ENCODE peak calls at places on chromosomes 2 and 18, in five cellular contexts. One of them, this sample, is unnamed.

GRCh38 chr2:17520761-17521160 is 2.5 kb upstream of the RAD51AP2 start:
- DNase-seq in BJ: no peak
- DNase-seq in A549: no peak
- DNase-seq in GM20000: no peak
- DNase-seq in GM13976: no peak
- DNase-seq in this sample: no peak

GRCh38 chr18:7414459-7414858 is 152.7 kb upstream of the PTPRM start:
- DNase-seq in BJ: no peak
- DNase-seq in A549: no peak
- DNase-seq in GM20000: no peak
- DNase-seq in GM13976: no peak
- DNase-seq in this sample: no peak

GRCh38 chr2:138829326-138829725 is 49.1 kb upstream of the NXPH2 start:
- DNase-seq in BJ: no peak
- DNase-seq in A549: peak; percentile 28
- DNase-seq in GM20000: peak; percentile 22
- DNase-seq in GM13976: peak; percentile 7
- DNase-seq in this sample: no peak

GRCh38 chr2:46134531-46135229 is 162.5 kb upstream of the EPAS1 start:
- DNase-seq in BJ: peak; percentile 35
- DNase-seq in A549: no peak
- DNase-seq in GM20000: no peak
- DNase-seq in GM13976: no peak
- DNase-seq in this sample: no peak

GRCh38 chr2:208179028-208179609 is 10.7 kb downstream of the C2orf80 start:
- DNase-seq in BJ: no peak
- DNase-seq in A549: no peak
- DNase-seq in GM20000: no peak
- DNase-seq in GM13976: no peak
- DNase-seq in this sample: no peak

GRCh38 chr2:39981877-39982276 is 202.8 kb upstream of the THUMPD2 start:
- DNase-seq in BJ: no peak
- DNase-seq in A549: no peak
- DNase-seq in GM20000: no peak
- DNase-seq in GM13976: no peak
- DNase-seq in this sample: no peak

GRCh38 chr2:100041946-100042345 is 100.4 kb downstream of the AFF3 start:
- DNase-seq in BJ: no peak
- DNase-seq in A549: no peak
- DNase-seq in GM20000: no peak
- DNase-seq in GM13976: no peak
- DNase-seq in this sample: no peak

GRCh38 chr2:29417630-29418029 is 302.4 kb downstream of the CLIP4 start:
- DNase-seq in BJ: no peak
- DNase-seq in A549: no peak
- DNase-seq in GM20000: no peak
- DNase-seq in GM13976: no peak
- DNase-seq in this sample: no peak

GRCh38 chr2:73985318-73986084 is 791 bp downstream of the TET3 start:
- DNase-seq in BJ: no peak
- DNase-seq in A549: peak; percentile 27
- DNase-seq in GM20000: peak; percentile 81
- DNase-seq in GM13976: peak; percentile 80
- DNase-seq in this sample: no peak

GRCh38 chr2:77778917-77779316 is 256.7 kb upstream of the LRRTM4 start:
- DNase-seq in BJ: no peak
- DNase-seq in A549: no peak
- DNase-seq in GM20000: no peak
- DNase-seq in GM13976: no peak
- DNase-seq in this sample: no peak

GRCh38 chr2:237772513-237772912 is 26.1 kb upstream of the RBM44 start:
- DNase-seq in BJ: no peak
- DNase-seq in A549: no peak
- DNase-seq in GM20000: no peak
- DNase-seq in GM13976: no peak
- DNase-seq in this sample: no peak

GRCh38 chr2:234881413-234882241 is 70.2 kb upstream of the SH3BP4 start:
- DNase-seq in BJ: no peak
- DNase-seq in A549: peak; percentile 94
- DNase-seq in GM20000: peak; percentile 29
- DNase-seq in GM13976: peak; percentile 32
- DNase-seq in this sample: peak; percentile 47

GRCh38 chr2:26438526-26438925 is 36.8 kb downstream of the DRC1 start:
- DNase-seq in BJ: peak; percentile 29
- DNase-seq in A549: no peak
- DNase-seq in GM20000: no peak
- DNase-seq in GM13976: no peak
- DNase-seq in this sample: peak; percentile 25

GRCh38 chr2:18484625-18485024 is 75.8 kb downstream of the RDH14 start:
- DNase-seq in BJ: no peak
- DNase-seq in A549: no peak
- DNase-seq in GM20000: no peak
- DNase-seq in GM13976: no peak
- DNase-seq in this sample: no peak

GRCh38 chr18:7565677-7566076 is 1.4 kb upstream of the PTPRM start:
- DNase-seq in BJ: no peak
- DNase-seq in A549: no peak
- DNase-seq in GM20000: no peak
- DNase-seq in GM13976: no peak
- DNase-seq in this sample: no peak

GRCh38 chr2:234958746-234959395 is 7.1 kb downstream of the SH3BP4 start:
- DNase-seq in BJ: no peak
- DNase-seq in A549: no peak
- DNase-seq in GM20000: no peak
- DNase-seq in GM13976: no peak
- DNase-seq in this sample: no peak

GRCh38 chr2:128644156-128644555 is 325.5 kb upstream of the HS6ST1 start:
- DNase-seq in BJ: no peak
- DNase-seq in A549: no peak
- DNase-seq in GM20000: no peak
- DNase-seq in GM13976: no peak
- DNase-seq in this sample: no peak

GRCh38 chr2:218354045-218354444 is 2.6 kb upstream of the CATIP start:
- DNase-seq in BJ: no peak
- DNase-seq in A549: no peak
- DNase-seq in GM20000: no peak
- DNase-seq in GM13976: no peak
- DNase-seq in this sample: no peak

GRCh38 chr2:210224660-210225460 is at the start of gene ACADL:
- DNase-seq in BJ: no peak
- DNase-seq in A549: peak; percentile 15
- DNase-seq in GM20000: peak; percentile 35
- DNase-seq in GM13976: peak; percentile 43
- DNase-seq in this sample: no peak

GRCh38 chr2:156329031-156329921 is 3.2 kb downstream of the NR4A2 start:
- DNase-seq in BJ: no peak
- DNase-seq in A549: no peak
- DNase-seq in GM20000: peak; percentile 15
- DNase-seq in GM13976: peak; percentile 36
- DNase-seq in this sample: no peak

GRCh38 chr2:163210430-163210918 is 371.9 kb upstream of the KCNH7 start:
- DNase-seq in BJ: peak; percentile 34
- DNase-seq in A549: no peak
- DNase-seq in GM20000: no peak
- DNase-seq in GM13976: no peak
- DNase-seq in this sample: peak; percentile 39

GRCh38 chr2:159710601-159711180 is 1.6 kb upstream of the MARCHF7 start:
- DNase-seq in BJ: no peak
- DNase-seq in A549: no peak
- DNase-seq in GM20000: no peak
- DNase-seq in GM13976: no peak
- DNase-seq in this sample: no peak

GRCh38 chr2:227655454-227655853 is 11.2 kb upstream of the SCYGR5 start:
- DNase-seq in BJ: peak; percentile 56
- DNase-seq in A549: peak; percentile 96
- DNase-seq in GM20000: no peak
- DNase-seq in GM13976: no peak
- DNase-seq in this sample: peak; percentile 66

GRCh38 chr2:46612675-46613074 is 133.3 kb downstream of the TMEM247 start:
- DNase-seq in BJ: no peak
- DNase-seq in A549: no peak
- DNase-seq in GM20000: no peak
- DNase-seq in GM13976: no peak
- DNase-seq in this sample: no peak

GRCh38 chr2:168456526-168457176 is 579 bp downstream of the CERS6 start:
- DNase-seq in BJ: no peak
- DNase-seq in A549: peak; percentile 18
- DNase-seq in GM20000: peak; percentile 54
- DNase-seq in GM13976: peak; percentile 45
- DNase-seq in this sample: no peak

DNA sequence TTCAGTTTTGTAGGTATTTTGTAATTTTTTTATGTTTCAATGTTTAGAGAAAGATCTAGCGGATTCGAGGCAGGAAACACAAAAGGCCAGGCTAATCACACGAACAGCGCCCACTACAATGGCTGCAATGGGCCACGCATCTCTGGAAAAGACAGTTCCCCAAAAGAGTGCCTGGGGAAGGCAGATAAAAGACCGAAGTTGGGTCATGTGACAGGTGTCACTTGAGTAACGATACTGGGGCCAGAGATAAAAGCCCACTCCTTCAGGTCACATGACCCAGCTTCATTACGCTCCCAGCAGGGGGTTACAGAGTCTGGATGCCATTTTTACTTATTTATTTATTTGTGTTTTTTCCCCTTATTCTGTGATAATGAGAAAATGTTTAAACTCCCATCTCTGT is 95.4 kb downstream of the CDK15 start:
- DNase-seq in BJ: no peak
- DNase-seq in A549: no peak
- DNase-seq in GM20000: no peak
- DNase-seq in GM13976: no peak
- DNase-seq in this sample: no peak
- TF ChIP-seq CTCF in BJ: no peak
- TF ChIP-seq CTCF in A549: no peak
- TF ChIP-seq CTCF in GM20000: no peak
- TF ChIP-seq CTCF in GM13976: no peak
- TF ChIP-seq CTCF in this sample: no peak

DNA sequence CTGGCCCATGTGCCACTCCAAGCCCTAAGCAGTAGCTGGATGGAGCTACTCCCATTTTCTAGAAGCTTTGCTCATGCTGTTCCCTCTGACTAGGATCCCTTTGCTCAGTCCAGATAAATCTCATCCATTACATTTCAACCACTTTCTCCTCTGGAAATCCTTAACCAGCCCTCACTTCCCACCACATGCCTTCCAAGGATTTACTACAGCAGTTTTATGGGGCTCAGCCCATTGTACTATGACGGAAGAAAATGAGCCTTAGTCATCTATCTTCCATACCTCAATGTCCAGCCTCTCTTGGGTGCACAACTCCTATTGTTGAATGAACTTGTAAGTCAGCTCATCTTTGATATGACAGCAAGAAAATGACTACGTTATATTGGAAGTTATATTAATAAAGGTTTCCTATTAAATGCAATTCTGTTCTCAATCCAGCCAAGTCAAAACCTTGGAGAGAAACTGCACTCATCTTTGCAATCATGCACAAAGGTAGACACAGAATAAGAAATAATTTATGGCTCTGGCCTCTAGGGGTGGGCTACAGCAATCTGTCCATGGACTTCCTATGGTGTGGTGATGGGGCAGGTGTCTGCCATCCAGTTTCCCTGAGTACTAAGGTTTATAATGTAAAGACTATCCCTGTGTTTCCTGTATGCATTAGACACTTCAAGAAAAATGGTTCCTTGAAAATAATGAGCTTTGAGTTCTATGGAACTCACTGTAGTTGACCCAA is 3.4 kb downstream of the B4GALT6 start:
- DNase-seq in BJ: no peak
- DNase-seq in A549: peak; percentile 37
- DNase-seq in GM20000: peak; percentile 46
- DNase-seq in GM13976: peak; percentile 20
- DNase-seq in this sample: no peak
- TF ChIP-seq CTCF in BJ: no peak
- TF ChIP-seq CTCF in A549: no peak
- TF ChIP-seq CTCF in GM20000: peak; percentile 27
- TF ChIP-seq CTCF in GM13976: no peak
- TF ChIP-seq CTCF in this sample: peak; percentile 42

GRCh38 chr2:102301867-102302362 is 9.4 kb upstream of the IL1RL1 start:
- DNase-seq in BJ: no peak
- DNase-seq in A549: no peak
- DNase-seq in GM20000: peak; percentile 42
- DNase-seq in GM13976: peak; percentile 45
- DNase-seq in this sample: no peak
- TF ChIP-seq CTCF in BJ: peak; percentile 32
- TF ChIP-seq CTCF in A549: no peak
- TF ChIP-seq CTCF in GM20000: peak; percentile 51
- TF ChIP-seq CTCF in GM13976: peak; percentile 29
- TF ChIP-seq CTCF in this sample: peak; percentile 72

DNA sequence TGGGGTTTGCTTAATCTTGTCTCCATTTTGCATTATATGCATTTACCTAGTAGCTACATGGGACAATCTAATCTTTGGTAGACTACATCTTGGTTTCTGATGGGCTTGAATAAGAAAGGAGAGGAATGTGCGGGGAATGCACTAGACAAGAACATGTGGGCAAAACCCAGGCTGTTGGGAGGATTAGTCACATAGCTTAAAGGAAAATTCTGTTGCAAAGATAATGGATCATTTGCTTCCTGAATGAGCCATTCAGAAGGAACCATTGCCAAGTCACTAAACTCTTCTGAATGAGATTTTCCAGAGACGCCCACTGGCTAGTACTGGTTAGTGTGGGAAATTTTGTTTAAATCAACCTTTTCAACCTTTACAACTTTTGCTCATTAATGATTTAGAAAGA is 84.8 kb downstream of the OSBPL6 start:
- DNase-seq in BJ: peak; percentile 71
- DNase-seq in A549: no peak
- DNase-seq in GM20000: no peak
- DNase-seq in GM13976: no peak
- DNase-seq in this sample: peak; percentile 83
- TF ChIP-seq CTCF in BJ: peak; percentile 15
- TF ChIP-seq CTCF in A549: no peak
- TF ChIP-seq CTCF in GM20000: no peak
- TF ChIP-seq CTCF in GM13976: no peak
- TF ChIP-seq CTCF in this sample: no peak

GRCh38 chr2:43115884-43116283 is 110.5 kb downstream of the ZFP36L2 start:
- DNase-seq in BJ: no peak
- DNase-seq in A549: no peak
- DNase-seq in GM20000: no peak
- DNase-seq in GM13976: no peak
- DNase-seq in this sample: no peak

GRCh38 chr2:43109261-43109743 is 117.1 kb downstream of the ZFP36L2 start:
- DNase-seq in BJ: no peak
- DNase-seq in A549: no peak
- DNase-seq in GM20000: no peak
- DNase-seq in GM13976: no peak
- DNase-seq in this sample: no peak

GRCh38 chr2:43114210-43114609 is 112.2 kb downstream of the ZFP36L2 start:
- DNase-seq in BJ: no peak
- DNase-seq in A549: no peak
- DNase-seq in GM20000: no peak
- DNase-seq in GM13976: no peak
- DNase-seq in this sample: no peak

GRCh38 chr2:43110442-43110871 is 115.9 kb downstream of the ZFP36L2 start:
- DNase-seq in BJ: peak; percentile 68
- DNase-seq in A549: no peak
- DNase-seq in GM20000: no peak
- DNase-seq in GM13976: no peak
- DNase-seq in this sample: no peak

GRCh38 chr2:43112155-43112554 is 114.3 kb downstream of the ZFP36L2 start:
- DNase-seq in BJ: no peak
- DNase-seq in A549: no peak
- DNase-seq in GM20000: no peak
- DNase-seq in GM13976: no peak
- DNase-seq in this sample: no peak
- TF ChIP-seq CTCF in BJ: no peak
- TF ChIP-seq CTCF in A549: no peak
- TF ChIP-seq CTCF in GM20000: no peak
- TF ChIP-seq CTCF in GM13976: no peak
- TF ChIP-seq CTCF in this sample: no peak

This sample was measured in epithelial cell of proximal tubule.